ENCODE peak calls at places on chromosomes 5 and 9, in seven cellular contexts. S, I, F, D, B, J and X are unnamed samples.

GRCh38 chr5:18329346-18329745 is 695.1 kb downstream of the TAF11L14 start:
- DNase-seq in S (no peak), I (no peak), F (no peak), D (no peak), B (no peak), J (no peak), X (no peak)

GRCh38 chr9:70085241-70085640 is 41.6 kb downstream of the MAMDC2 start:
- DNase-seq in S (no peak), I (no peak), F (no peak), D (peak), B (no peak), J (peak), X (no peak)

GRCh38 chr9:134204041-134204440 is 39.7 kb upstream of the RNU6ATAC start:
- DNase-seq in S (no peak), I (no peak), F (no peak), D (no peak), B (no peak), J (no peak), X (no peak)

GRCh38 chr5:180644825-180645608 is 4.4 kb downstream of the FLT4 start:
- DNase-seq in S (no peak), I (no peak), F (no peak), D (peak), B (no peak), J (no peak), X (no peak)

GRCh38 chr5:94847726-94848125 is 229.3 kb downstream of the SLF1 start:
- DNase-seq in S (no peak), I (no peak), F (no peak), D (no peak), B (no peak), J (no peak), X (no peak)

GRCh38 chr5:103519550-103519949 is 43.0 kb downstream of the NUDT12 start:
- DNase-seq in S (no peak), I (no peak), F (no peak), D (peak), B (no peak), J (peak), X (no peak)

GRCh38 chr5:167861134-167861930 is 430.1 kb upstream of the WWC1 start:
- DNase-seq in S (peak), I (peak), F (no peak), D (peak), B (no peak), J (peak), X (no peak)

GRCh38 chr9:129137292-129138143 is 26.3 kb downstream of the PTPA start:
- DNase-seq in S (no peak), I (no peak), F (no peak), D (no peak), B (no peak), J (no peak), X (no peak)

GRCh38 chr5:69491027-69491426 is 1.6 kb upstream of the OCLN start:
- DNase-seq in S (no peak), I (no peak), F (no peak), D (no peak), B (no peak), J (no peak), X (no peak)

GRCh38 chr5:57221049-57221568 is 47.2 kb downstream of the GPBP1 start:
- DNase-seq in S (peak), I (no peak), F (no peak), D (peak), B (no peak), J (peak), X (no peak)

GRCh38 chr5:37043693-37044092 is 167.1 kb downstream of the NIPBL start:
- DNase-seq in S (no peak), I (no peak), F (no peak), D (no peak), B (no peak), J (no peak), X (no peak)

GRCh38 chr5:64497390-64497789 is 8.4 kb upstream of the RGS7BP start:
- DNase-seq in S (no peak), I (no peak), F (no peak), D (peak), B (no peak), J (peak), X (no peak)